ENCODE peak calls at places on chromosomes 6 and 20, in ten cellular contexts. One of them, this sample, is unnamed.

GRCh38 chr6:27290065-27290849 is 21.8 kb downstream of the POM121L2 start:
- DNase-seq in cardiac fibroblast: peak; percentile 86
- DNase-seq in AG09319: no peak
- DNase-seq in OCI-LY7: no peak
- DNase-seq in coronary artery: no peak
- DNase-seq in fibroblast of pulmonary artery: peak; percentile 38
- DNase-seq in hepatocyte: peak; percentile 53
- DNase-seq in omental fat pad: no peak
- DNase-seq in cardiac muscle cell: peak; percentile 19
- DNase-seq in AG09309: no peak
- DNase-seq in this sample: no peak

GRCh38 chr6:107682721-107683120 is 141.4 kb downstream of the SCML4 start:
- DNase-seq in cardiac fibroblast: no peak
- DNase-seq in AG09319: no peak
- DNase-seq in OCI-LY7: no peak
- DNase-seq in coronary artery: no peak
- DNase-seq in fibroblast of pulmonary artery: no peak
- DNase-seq in hepatocyte: no peak
- DNase-seq in omental fat pad: no peak
- DNase-seq in cardiac muscle cell: no peak
- DNase-seq in AG09309: no peak
- DNase-seq in this sample: no peak

GRCh38 chr6:155432293-155432692 is 23.3 kb downstream of the NOX3 start:
- DNase-seq in cardiac fibroblast: peak; percentile 75
- DNase-seq in AG09319: no peak
- DNase-seq in OCI-LY7: no peak
- DNase-seq in coronary artery: no peak
- DNase-seq in fibroblast of pulmonary artery: no peak
- DNase-seq in hepatocyte: no peak
- DNase-seq in omental fat pad: no peak
- DNase-seq in cardiac muscle cell: no peak
- DNase-seq in AG09309: no peak
- DNase-seq in this sample: no peak

GRCh38 chr6:104956663-104957294 is at the start of gene LIN28B:
- DNase-seq in cardiac fibroblast: no peak
- DNase-seq in AG09319: no peak
- DNase-seq in OCI-LY7: no peak
- DNase-seq in coronary artery: no peak
- DNase-seq in fibroblast of pulmonary artery: no peak
- DNase-seq in hepatocyte: no peak
- DNase-seq in omental fat pad: no peak
- DNase-seq in cardiac muscle cell: peak; percentile 37
- DNase-seq in AG09309: no peak
- DNase-seq in this sample: no peak

GRCh38 chr6:10759884-10760329 is 12.3 kb downstream of the TMEM14B start:
- DNase-seq in cardiac fibroblast: peak; percentile 95
- DNase-seq in AG09319: no peak
- DNase-seq in OCI-LY7: no peak
- DNase-seq in coronary artery: no peak
- DNase-seq in fibroblast of pulmonary artery: peak; percentile 52
- DNase-seq in hepatocyte: peak; percentile 13
- DNase-seq in omental fat pad: peak; percentile 70
- DNase-seq in cardiac muscle cell: no peak
- DNase-seq in AG09309: no peak
- DNase-seq in this sample: no peak

GRCh38 chr6:166972101-166972500 is 15.8 kb upstream of the RNASET2 start:
- DNase-seq in cardiac fibroblast: no peak
- DNase-seq in AG09319: no peak
- DNase-seq in OCI-LY7: no peak
- DNase-seq in coronary artery: no peak
- DNase-seq in fibroblast of pulmonary artery: no peak
- DNase-seq in hepatocyte: no peak
- DNase-seq in omental fat pad: no peak
- DNase-seq in cardiac muscle cell: no peak
- DNase-seq in AG09309: no peak
- DNase-seq in this sample: no peak

GRCh38 chr6:17469006-17469972 is 75.9 kb downstream of the CAP2 start:
- DNase-seq in cardiac fibroblast: peak; percentile 23
- DNase-seq in AG09319: no peak
- DNase-seq in OCI-LY7: no peak
- DNase-seq in coronary artery: no peak
- DNase-seq in fibroblast of pulmonary artery: no peak
- DNase-seq in hepatocyte: no peak
- DNase-seq in omental fat pad: no peak
- DNase-seq in cardiac muscle cell: no peak
- DNase-seq in AG09309: no peak
- DNase-seq in this sample: no peak

GRCh38 chr6:14333556-14334305 is 216.2 kb downstream of the CD83 start:
- DNase-seq in cardiac fibroblast: peak; percentile 49
- DNase-seq in AG09319: peak; percentile 50
- DNase-seq in OCI-LY7: no peak
- DNase-seq in coronary artery: no peak
- DNase-seq in fibroblast of pulmonary artery: peak; percentile 35
- DNase-seq in hepatocyte: no peak
- DNase-seq in omental fat pad: no peak
- DNase-seq in cardiac muscle cell: no peak
- DNase-seq in AG09309: peak; percentile 29
- DNase-seq in this sample: no peak

GRCh38 chr6:147054158-147054557 is 150.1 kb upstream of the STXBP5 start:
- DNase-seq in cardiac fibroblast: no peak
- DNase-seq in AG09319: no peak
- DNase-seq in OCI-LY7: no peak
- DNase-seq in coronary artery: no peak
- DNase-seq in fibroblast of pulmonary artery: no peak
- DNase-seq in hepatocyte: no peak
- DNase-seq in omental fat pad: no peak
- DNase-seq in cardiac muscle cell: no peak
- DNase-seq in AG09309: no peak
- DNase-seq in this sample: no peak

DNA sequence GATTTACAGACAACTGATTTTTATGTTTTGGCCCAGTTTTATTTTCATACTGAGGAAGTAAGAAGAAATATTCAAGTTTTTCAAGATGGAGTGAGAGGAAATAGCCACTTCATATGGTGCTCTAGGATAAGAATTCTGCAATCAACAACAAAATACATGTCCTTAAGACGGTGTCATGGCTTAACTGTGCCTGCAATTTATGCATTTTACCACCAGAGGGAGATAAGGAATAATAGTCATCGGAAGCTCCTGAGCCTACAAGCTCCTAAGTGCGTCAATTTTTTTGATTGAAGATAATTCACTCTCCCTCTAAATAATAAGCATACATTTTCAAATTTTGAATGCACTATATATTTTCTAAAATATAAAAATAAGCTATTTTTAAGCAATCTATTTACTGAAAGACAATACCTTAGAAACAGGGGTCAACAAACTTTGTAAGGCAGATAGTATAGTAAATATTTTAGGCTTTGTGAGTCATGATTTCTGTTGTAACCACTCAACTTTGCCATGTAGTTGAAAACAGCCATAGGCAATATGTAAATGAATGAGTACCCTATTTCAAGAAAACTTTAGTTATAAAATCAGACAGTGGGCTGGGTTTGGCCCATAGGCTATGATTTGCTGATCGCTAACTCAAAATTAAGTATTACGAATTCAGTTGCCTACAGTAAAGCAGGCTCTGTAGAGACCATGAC is 230.9 kb upstream of the DTNBP1 start:
- DNase-seq in cardiac fibroblast: peak; percentile 57
- DNase-seq in AG09319: no peak
- DNase-seq in OCI-LY7: peak; percentile 57
- DNase-seq in coronary artery: no peak
- DNase-seq in fibroblast of pulmonary artery: peak; percentile 50
- DNase-seq in hepatocyte: peak; percentile 32
- DNase-seq in omental fat pad: no peak
- DNase-seq in cardiac muscle cell: no peak
- DNase-seq in AG09309: no peak
- DNase-seq in this sample: no peak
- TF ChIP-seq CTCF in cardiac fibroblast: peak; percentile 37
- TF ChIP-seq CTCF in AG09319: peak; percentile 22
- TF ChIP-seq CTCF in OCI-LY7: peak; percentile 85
- TF ChIP-seq CTCF in coronary artery: no peak
- TF ChIP-seq CTCF in fibroblast of pulmonary artery: peak; percentile 45
- TF ChIP-seq CTCF in hepatocyte: peak; percentile 41
- TF ChIP-seq CTCF in omental fat pad: no peak
- TF ChIP-seq CTCF in cardiac muscle cell: peak; percentile 45
- TF ChIP-seq CTCF in AG09309: peak; percentile 9
- TF ChIP-seq CTCF in this sample: no peak

GRCh38 chr20:39880890-39881289 is 808.1 kb downstream of the MAFB start:
- DNase-seq in cardiac fibroblast: peak; percentile 32
- DNase-seq in AG09319: no peak
- DNase-seq in OCI-LY7: no peak
- DNase-seq in coronary artery: no peak
- DNase-seq in fibroblast of pulmonary artery: no peak
- DNase-seq in hepatocyte: no peak
- DNase-seq in omental fat pad: no peak
- DNase-seq in cardiac muscle cell: no peak
- DNase-seq in AG09309: no peak
- DNase-seq in this sample: no peak
- TF ChIP-seq CTCF in cardiac fibroblast: peak; percentile 20
- TF ChIP-seq CTCF in AG09319: no peak
- TF ChIP-seq CTCF in OCI-LY7: peak; percentile 43
- TF ChIP-seq CTCF in coronary artery: no peak
- TF ChIP-seq CTCF in fibroblast of pulmonary artery: no peak
- TF ChIP-seq CTCF in hepatocyte: peak; percentile 16
- TF ChIP-seq CTCF in omental fat pad: no peak
- TF ChIP-seq CTCF in cardiac muscle cell: peak; percentile 15
- TF ChIP-seq CTCF in AG09309: peak; percentile 36
- TF ChIP-seq CTCF in this sample: no peak

GRCh38 chr6:1993049-1993448 is 252.4 kb downstream of the GMDS start:
- DNase-seq in cardiac fibroblast: peak; percentile 27
- DNase-seq in AG09319: no peak
- DNase-seq in OCI-LY7: no peak
- DNase-seq in coronary artery: no peak
- DNase-seq in fibroblast of pulmonary artery: no peak
- DNase-seq in hepatocyte: no peak
- DNase-seq in omental fat pad: no peak
- DNase-seq in cardiac muscle cell: no peak
- DNase-seq in AG09309: no peak
- DNase-seq in this sample: no peak

GRCh38 chr6:1991332-1991878 is 254.0 kb downstream of the GMDS start:
- DNase-seq in cardiac fibroblast: no peak
- DNase-seq in AG09319: no peak
- DNase-seq in OCI-LY7: no peak
- DNase-seq in coronary artery: no peak
- DNase-seq in fibroblast of pulmonary artery: no peak
- DNase-seq in hepatocyte: no peak
- DNase-seq in omental fat pad: no peak
- DNase-seq in cardiac muscle cell: no peak
- DNase-seq in AG09309: no peak
- DNase-seq in this sample: no peak

GRCh38 chr6:1997702-1998101 is 247.7 kb downstream of the GMDS start:
- DNase-seq in cardiac fibroblast: no peak
- DNase-seq in AG09319: no peak
- DNase-seq in OCI-LY7: no peak
- DNase-seq in coronary artery: no peak
- DNase-seq in fibroblast of pulmonary artery: no peak
- DNase-seq in hepatocyte: no peak
- DNase-seq in omental fat pad: no peak
- DNase-seq in cardiac muscle cell: no peak
- DNase-seq in AG09309: no peak
- DNase-seq in this sample: no peak

GRCh38 chr6:2000962-2001361 is 244.4 kb downstream of the GMDS start:
- DNase-seq in cardiac fibroblast: no peak
- DNase-seq in AG09319: no peak
- DNase-seq in OCI-LY7: no peak
- DNase-seq in coronary artery: no peak
- DNase-seq in fibroblast of pulmonary artery: no peak
- DNase-seq in hepatocyte: no peak
- DNase-seq in omental fat pad: no peak
- DNase-seq in cardiac muscle cell: no peak
- DNase-seq in AG09309: no peak
- DNase-seq in this sample: no peak

DNA sequence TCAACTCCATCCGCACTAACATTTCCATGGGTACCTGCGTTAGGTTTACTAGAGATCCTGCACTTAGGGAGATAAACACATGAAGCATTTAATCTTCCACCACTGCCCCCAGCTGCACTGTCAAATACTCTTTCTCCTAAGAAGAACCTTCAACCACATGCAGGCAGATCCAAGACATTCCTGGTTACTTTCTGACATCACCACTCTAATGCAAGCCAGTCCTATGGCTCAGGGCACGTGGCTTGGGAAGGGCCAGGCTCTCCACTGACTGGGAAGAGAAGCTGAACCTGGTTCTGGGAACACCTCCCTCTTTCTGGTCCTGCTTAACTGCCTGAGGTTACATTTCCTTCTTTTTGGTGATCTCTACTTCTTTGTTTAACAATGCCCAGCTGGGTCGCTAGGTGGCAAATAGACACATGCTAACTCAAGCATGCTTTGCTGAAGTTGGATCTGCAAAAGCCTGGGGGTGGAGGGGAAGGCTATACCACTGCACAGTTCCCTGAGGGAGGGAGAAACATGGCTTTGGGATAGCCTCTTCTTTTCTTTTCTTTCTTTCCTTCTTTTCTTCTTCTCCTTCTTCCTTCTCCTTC is 249.8 kb downstream of the GMDS start:
- DNase-seq in cardiac fibroblast: no peak
- DNase-seq in AG09319: no peak
- DNase-seq in OCI-LY7: peak; percentile 8
- DNase-seq in coronary artery: no peak
- DNase-seq in fibroblast of pulmonary artery: no peak
- DNase-seq in hepatocyte: no peak
- DNase-seq in omental fat pad: no peak
- DNase-seq in cardiac muscle cell: no peak
- DNase-seq in AG09309: no peak
- DNase-seq in this sample: no peak
- TF ChIP-seq CTCF in cardiac fibroblast: no peak
- TF ChIP-seq CTCF in AG09319: no peak
- TF ChIP-seq CTCF in OCI-LY7: peak; percentile 55
- TF ChIP-seq CTCF in coronary artery: no peak
- TF ChIP-seq CTCF in fibroblast of pulmonary artery: no peak
- TF ChIP-seq CTCF in hepatocyte: no peak
- TF ChIP-seq CTCF in omental fat pad: no peak
- TF ChIP-seq CTCF in cardiac muscle cell: no peak
- TF ChIP-seq CTCF in AG09309: peak; percentile 9
- TF ChIP-seq CTCF in this sample: no peak

DNA sequence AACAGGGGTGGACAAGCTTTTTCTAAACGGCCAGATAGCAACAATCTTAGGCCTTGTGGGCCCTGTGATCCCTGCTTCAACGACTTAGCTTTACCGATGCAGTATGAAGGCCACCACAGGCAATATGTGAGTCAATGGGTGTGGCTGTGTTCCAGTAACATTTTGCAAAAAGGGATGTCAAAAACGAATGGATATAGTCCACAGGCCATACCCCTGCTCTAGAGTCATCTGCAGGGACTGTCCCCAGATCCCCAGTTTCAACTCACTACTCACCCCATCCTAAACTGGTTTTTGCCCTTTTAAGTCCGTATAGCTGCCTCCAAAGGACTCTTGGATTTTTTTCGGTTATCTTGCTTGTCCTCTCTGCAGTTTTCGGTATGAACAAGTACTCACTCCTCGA is 34.4 kb downstream of the ECT2L start:
- DNase-seq in cardiac fibroblast: no peak
- DNase-seq in AG09319: no peak
- DNase-seq in OCI-LY7: no peak
- DNase-seq in coronary artery: no peak
- DNase-seq in fibroblast of pulmonary artery: no peak
- DNase-seq in hepatocyte: no peak
- DNase-seq in omental fat pad: no peak
- DNase-seq in cardiac muscle cell: no peak
- DNase-seq in AG09309: no peak
- DNase-seq in this sample: no peak
- TF ChIP-seq CTCF in cardiac fibroblast: no peak
- TF ChIP-seq CTCF in AG09319: no peak
- TF ChIP-seq CTCF in OCI-LY7: no peak
- TF ChIP-seq CTCF in coronary artery: no peak
- TF ChIP-seq CTCF in fibroblast of pulmonary artery: no peak
- TF ChIP-seq CTCF in hepatocyte: no peak
- TF ChIP-seq CTCF in omental fat pad: no peak
- TF ChIP-seq CTCF in cardiac muscle cell: no peak
- TF ChIP-seq CTCF in AG09309: no peak
- TF ChIP-seq CTCF in this sample: no peak

This sample was measured in heart left ventricle.